ENCODE peak calls at places on chromosomes 4 and X, in eight cellular contexts. X, N, B, U, R, A, W and L are unnamed samples.
A peak's percentile ranks its signal among the peaks of the same experiment; 100 is the strongest.

GRCh38 chr4:4719446-4719845 is 140.0 kb upstream of the MSX1 start:
- DNase-seq in X (peak; percentile 14), N (no peak), B (no peak), U (no peak), R (no peak), A (no peak), W (no peak), L (no peak)

GRCh38 chr4:7375427-7375826 is 59.3 kb downstream of the PSAPL1 start:
- DNase-seq in X (no peak), N (no peak), B (no peak), U (no peak), R (no peak), A (no peak), W (no peak), L (no peak)

GRCh38 chrX:118548831-118549230 is 53.2 kb downstream of the DOCK11 start:
- DNase-seq in X (no peak), N (no peak), B (no peak), U (no peak), R (no peak), A (no peak), W (no peak), L (no peak)

GRCh38 chr4:171924761-171925376 is 111.7 kb downstream of the GALNTL6 start:
- DNase-seq in X (no peak), N (no peak), B (no peak), U (peak; percentile 12), R (no peak), A (no peak), W (no peak), L (no peak)

GRCh38 chrX:19904778-19905367 is 17.5 kb upstream of the SH3KBP1 start:
- DNase-seq in X (no peak), N (no peak), B (no peak), U (peak; percentile 27), R (peak; percentile 50), A (no peak), W (peak; percentile 55), L (no peak)

GRCh38 chr4:103996059-103996458 is 276.3 kb upstream of the TACR3 start:
- DNase-seq in X (no peak), N (no peak), B (no peak), U (peak; percentile 49), R (no peak), A (no peak), W (peak; percentile 6), L (no peak)

GRCh38 chr4:7967501-7968261 is 28.0 kb upstream of the AFAP1 start:
- DNase-seq in X (no peak), N (no peak), B (no peak), U (no peak), R (peak; percentile 18), A (no peak), W (no peak), L (no peak)

GRCh38 chrX:65596270-65596669 is 61.7 kb upstream of the LAS1L start:
- DNase-seq in X (no peak), N (peak; percentile 41), B (no peak), U (no peak), R (peak; percentile 45), A (no peak), W (no peak), L (no peak)

GRCh38 chrX:123988423-123989116 is 27.1 kb downstream of the STAG2 start:
- DNase-seq in X (no peak), N (no peak), B (no peak), U (peak; percentile 10), R (no peak), A (no peak), W (no peak), L (no peak)

GRCh38 chr4:160202802-160203201 is 1099.9 kb downstream of the RAPGEF2 start:
- DNase-seq in X (no peak), N (no peak), B (no peak), U (no peak), R (no peak), A (no peak), W (no peak), L (no peak)

GRCh38 chrX:2311483-2311882 is 189.3 kb downstream of the DHRSX start:
- DNase-seq in X (no peak), N (no peak), B (no peak), U (peak; percentile 48), R (no peak), A (no peak), W (no peak), L (no peak)

GRCh38 chrX:27555514-27555913 is 34.6 kb upstream of the DCAF8L2 start:
- DNase-seq in X (no peak), N (no peak), B (no peak), U (peak; percentile 3), R (peak; percentile 8), A (no peak), W (peak; percentile 7), L (no peak)

GRCh38 chrX:141791856-141792255 is 46.3 kb upstream of the MAGEC3 start:
- DNase-seq in X (no peak), N (no peak), B (no peak), U (no peak), R (no peak), A (no peak), W (no peak), L (no peak)

GRCh38 chrX:43868791-43869190 is 13.5 kb downstream of the MAOB start:
- DNase-seq in X (no peak), N (no peak), B (no peak), U (no peak), R (no peak), A (no peak), W (no peak), L (no peak)

GRCh38 chr4:78121338-78121904 is 64.3 kb downstream of the FRAS1 start:
- DNase-seq in X (no peak), N (no peak), B (peak; percentile 39), U (no peak), R (no peak), A (no peak), W (no peak), L (no peak)

GRCh38 chrX:73401591-73402266 is 45.1 kb upstream of the CDX4 start:
- DNase-seq in X (no peak), N (no peak), B (no peak), U (peak; percentile 55), R (no peak), A (no peak), W (no peak), L (no peak)

GRCh38 chr4:22474636-22475310 is 41.1 kb downstream of the ADGRA3 start:
- DNase-seq in X (no peak), N (no peak), B (no peak), U (no peak), R (no peak), A (no peak), W (no peak), L (no peak)

GRCh38 chrX:47162927-47163583 is 18.0 kb downstream of the RBM10 start:
- DNase-seq in X (no peak), N (no peak), B (no peak), U (no peak), R (no peak), A (no peak), W (no peak), L (no peak)

GRCh38 chr4:178138491-178138890 is 696.3 kb upstream of the AGA start:
- DNase-seq in X (no peak), N (no peak), B (no peak), U (no peak), R (no peak), A (no peak), W (no peak), L (no peak)

GRCh38 chrX:153642655-153643430 is 4.2 kb upstream of the DUSP9 start:
- DNase-seq in X (no peak), N (no peak), B (no peak), U (no peak), R (no peak), A (no peak), W (no peak), L (no peak)

GRCh38 chr4:7867191-7867590 is 72.5 kb downstream of the AFAP1 start:
- DNase-seq in X (no peak), N (no peak), B (no peak), U (no peak), R (no peak), A (no peak), W (no peak), L (no peak)